ENCODE peak calls at places on chromosomes 11 and 22, in four cellular contexts. K, T, P and M are unnamed samples.

GRCh38 chr11:363948-364761 is 5.1 kb upstream of the B4GALNT4 start:
- DNase-seq in T (no peak), K (no peak), P (peak), M (no peak)

GRCh38 chr11:100672483-100673038 is 14.5 kb upstream of the ARHGAP42 start:
- DNase-seq in T (no peak), P (no peak), K (no peak), M (no peak)

GRCh38 chr22:21927174-21927823 is 25.3 kb downstream of the PPM1F start:
- DNase-seq in P (no peak), K (no peak), T (no peak), M (no peak)

GRCh38 chr11:82790723-82791487 is 57.2 kb upstream of the FAM181B start:
- DNase-seq in T (no peak), P (no peak), K (no peak), M (no peak)

GRCh38 chr11:12900496-12900895 is 108.6 kb upstream of the RASSF10 start:
- DNase-seq in T (no peak), P (peak), K (no peak), M (no peak)

GRCh38 chr22:35978889-35979288 is 49.7 kb downstream of the RBFOX2 start:
- DNase-seq in T (no peak), P (no peak), K (no peak), M (no peak)

GRCh38 chr22:45970709-45971388 is 6.1 kb downstream of the WNT7B start:
- DNase-seq in K (no peak), P (no peak), T (no peak), M (no peak)

GRCh38 chr22:26811717-26811992 is 154.3 kb downstream of the MIAT start:
- DNase-seq in K (no peak), P (no peak), T (no peak), M (no peak)